ENCODE peak calls at places on chromosome 22, in four cellular contexts. J is esophagus muscularis mucosa, C is adrenal gland, V is A549. E is an unnamed sample.

GRCh38 chr22:29158546-29158945 is 47.1 kb upstream of the EMID1 start:
- DNase-seq in J (no peak), C (no peak), V (no peak), E (no peak)

GRCh38 chr22:27641049-27641790 is 160.3 kb downstream of the MN1 start:
- DNase-seq in V (no peak), J (no peak), C (no peak), E (no peak)

GRCh38 chr22:30314918-30315317 is 11.8 kb downstream of the TBC1D10A start:
- DNase-seq in J (no peak), C (no peak), V (no peak), E (no peak)

GRCh38 chr22:19661156-19661555 is 53.1 kb upstream of the SEPTIN5 start:
- DNase-seq in J (no peak), V (no peak), C (no peak), E (no peak)

GRCh38 chr22:17920992-17921650 is 103.2 kb downstream of the MICAL3 start:
- DNase-seq in J (no peak), V (no peak), C (peak), E (no peak)

GRCh38 chr22:30277547-30278344 is 11.1 kb upstream of the OSM start:
- DNase-seq in V (no peak), J (no peak), C (no peak), E (no peak)

GRCh38 chr22:47810505-47811500 is 1048.4 kb downstream of the TBC1D22A start:
- DNase-seq in J (no peak), V (no peak), C (no peak), E (no peak)

GRCh38 chr22:17266261-17266971 is 47.2 kb upstream of the ADA2 start:
- DNase-seq in C (no peak), J (no peak), V (no peak), E (no peak)

GRCh38 chr22:28570697-28571373 is 108.8 kb downstream of the TTC28 start:
- DNase-seq in J (no peak), V (no peak), C (no peak), E (no peak)

GRCh38 chr22:19876314-19876940 is 21.8 kb upstream of the GNB1L start:
- DNase-seq in C (no peak), J (no peak), V (peak), E (no peak)

GRCh38 chr22:17732251-17732854 is 41.9 kb downstream of the BID start:
- DNase-seq in J (no peak), V (no peak), C (no peak), E (no peak)

GRCh38 chr22:32660292-32660691 is 141.2 kb upstream of the TIMP3 start:
- DNase-seq in C (peak), J (no peak), V (peak), E (peak)

GRCh38 chr22:26502688-26503561 is 9.3 kb downstream of the TFIP11 start:
- DNase-seq in V (peak), J (no peak), C (peak), E (no peak)

GRCh38 chr22:36548606-36549005 is 19.6 kb upstream of the EIF3D start:
- DNase-seq in C (no peak), V (no peak), J (no peak), E (no peak)

GRCh38 chr22:31082606-31083376 is 1.7 kb downstream of the SMTN start:
- DNase-seq in C (peak), V (peak), J (no peak), E (no peak)

GRCh38 chr22:37218771-37219411 is 6.6 kb upstream of the SSTR3 start:
- DNase-seq in V (no peak), J (no peak), C (no peak), E (no peak)

GRCh38 chr22:28917747-28918543 is 34.6 kb downstream of the ZNRF3 start:
- DNase-seq in J (no peak), V (peak), C (no peak), E (peak)

GRCh38 chr22:17586831-17587440 is 23.6 kb downstream of the SLC25A18 start:
- DNase-seq in C (no peak), V (no peak), J (no peak), E (no peak)

GRCh38 chr22:36258750-36259619 is 6.1 kb downstream of the APOL1 start:
- DNase-seq in J (no peak), C (no peak), V (no peak), E (no peak)

GRCh38 chr22:37197451-37198289 is 9.6 kb upstream of the C1QTNF6 start:
- DNase-seq in J (no peak), V (peak), C (peak), E (peak)

GRCh38 chr22:20423636-20424511 is 13.8 kb downstream of the SCARF2 start:
- DNase-seq in J (no peak), C (no peak), V (no peak), E (no peak)

GRCh38 chr22:19478466-19479357 is at the start of gene UFD1:
- DNase-seq in C (peak), V (peak), J (peak), E (peak)

GRCh38 chr22:30785527-30785926 is 90.9 kb downstream of the OSBP2 start:
- DNase-seq in V (no peak), J (no peak), C (no peak), E (no peak)

GRCh38 chr22:29609139-29609538 is 5.7 kb downstream of the NF2 start:
- DNase-seq in V (peak), J (no peak), C (no peak), E (no peak)

GRCh38 chr22:20646377-20646776 is 127.5 kb upstream of the SERPIND1 start:
- DNase-seq in V (no peak), J (no peak), C (no peak), E (no peak)

GRCh38 chr22:38316340-38317236 is 645 bp downstream of the CSNK1E start:
- DNase-seq in V (peak), C (peak), J (no peak), E (peak)
- TF ChIP-seq POLR2A in V (no peak), C (peak), J (peak), E (no peak)

GRCh38 chr22:21982338-21982965 is at the start of gene TOP3B:
- DNase-seq in V (peak), C (peak), J (peak), E (peak)
- TF ChIP-seq POLR2A in V (peak), C (peak), J (no peak), E (peak)

GRCh38 chr22:40387758-40388157 is 17.4 kb downstream of the SGSM3 start:
- DNase-seq in C (no peak), J (no peak), V (no peak), E (no peak)
- TF ChIP-seq POLR2A in C (no peak), J (no peak), V (no peak), E (no peak)

DNA sequence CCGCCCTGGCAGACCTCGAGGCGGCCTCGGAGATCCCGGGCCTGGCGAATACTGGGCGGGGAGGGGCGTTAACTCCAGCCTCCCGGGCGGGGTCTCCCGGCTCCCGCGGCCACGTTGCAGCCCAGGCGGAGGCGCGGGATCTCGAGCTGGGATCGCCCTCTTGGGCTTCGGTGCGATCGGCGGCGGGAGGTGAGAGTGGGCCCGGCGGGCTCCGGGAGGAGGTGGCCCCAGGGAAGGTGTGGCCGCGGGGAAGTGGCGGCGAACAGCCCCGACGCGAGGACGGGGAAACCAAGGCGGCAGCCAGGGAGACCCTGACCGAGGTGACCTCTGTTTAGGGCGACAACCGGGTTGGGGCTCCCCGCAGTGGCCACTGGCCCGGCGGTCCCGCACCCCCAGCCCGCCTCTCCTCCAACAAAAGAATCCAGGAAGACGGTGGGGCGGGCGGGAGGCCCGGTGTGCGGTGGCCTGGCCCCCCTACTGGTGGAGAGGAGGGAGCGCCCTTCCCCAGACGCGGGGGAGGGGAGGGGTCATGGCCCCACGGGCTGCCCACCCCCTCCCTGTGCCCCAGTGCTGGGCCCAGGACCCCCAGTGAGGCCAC is at the start of gene PHETA2:
- DNase-seq in V (no peak), C (peak), J (no peak), E (no peak)
- TF ChIP-seq POLR2A in V (no peak), C (no peak), J (no peak), E (no peak)

GRCh38 chr22:50613291-50613981 is 12.8 kb downstream of the MAPK8IP2 start:
- DNase-seq in J (no peak), C (peak), V (no peak), E (no peak)
- TF ChIP-seq POLR2A in J (no peak), C (no peak), V (no peak), E (no peak)

GRCh38 chr22:22830193-22830592 is 57.4 kb upstream of the IGLL5 start:
- DNase-seq in C (no peak), V (no peak), J (peak), E (no peak)
- TF ChIP-seq POLR2A in C (no peak), V (no peak), J (no peak), E (no peak)

GRCh38 chr22:21971858-21972275 is 10.7 kb downstream of the TOP3B start:
- DNase-seq in V (no peak), C (no peak), J (no peak), E (no peak)
- TF ChIP-seq POLR2A in V (no peak), C (no peak), J (no peak), E (no peak)

DNA sequence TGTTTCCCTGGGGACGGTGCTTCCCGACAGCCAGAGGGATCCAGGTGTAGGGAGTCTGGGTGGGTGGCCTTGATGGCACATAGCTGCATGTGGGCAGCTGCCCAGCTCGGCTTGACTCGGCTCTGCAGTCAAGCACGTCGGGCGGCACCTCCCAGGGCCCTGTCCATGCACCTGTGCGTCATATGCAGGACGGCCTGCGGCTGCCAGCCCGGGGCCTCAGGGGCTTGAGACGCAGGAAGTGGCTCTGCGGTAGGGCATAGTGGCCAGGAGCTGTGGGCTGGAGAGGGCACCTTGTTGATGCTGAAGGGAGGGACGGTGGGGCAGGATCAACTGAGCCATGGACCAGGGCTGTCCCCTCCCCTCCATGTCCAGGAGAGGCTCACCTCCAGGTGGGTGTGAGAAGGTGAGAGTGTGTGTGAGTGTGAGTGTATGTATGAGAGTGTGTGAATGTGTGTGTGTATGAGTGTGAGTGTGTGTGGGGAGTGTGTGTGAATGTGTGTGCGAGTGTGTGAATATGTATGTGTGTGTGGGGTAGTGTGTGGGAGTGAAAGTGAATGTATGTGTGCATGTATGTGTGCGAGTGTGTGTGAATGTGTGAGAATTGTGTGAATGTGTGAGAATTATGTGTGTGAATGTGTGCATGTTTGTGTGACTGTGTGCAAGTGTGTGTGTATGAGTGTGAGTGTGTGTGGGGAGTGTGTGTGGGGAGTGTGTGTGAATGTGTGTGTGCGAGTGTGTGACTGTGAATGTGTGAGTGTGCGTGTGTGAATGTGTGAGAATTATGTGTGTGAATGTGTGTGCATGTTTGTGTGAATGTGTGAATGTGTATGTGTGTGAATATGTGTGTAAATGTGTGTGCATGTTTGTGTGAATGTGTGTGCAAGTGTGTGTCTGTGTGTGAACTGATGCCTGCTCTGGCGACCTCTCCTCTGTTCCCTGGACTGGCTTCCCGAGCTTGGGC is 5.7 kb upstream of the SUN2 start:
- DNase-seq in J (no peak), V (no peak), C (no peak), E (no peak)
- TF ChIP-seq POLR2A in J (no peak), V (no peak), C (no peak), E (no peak)

DNA sequence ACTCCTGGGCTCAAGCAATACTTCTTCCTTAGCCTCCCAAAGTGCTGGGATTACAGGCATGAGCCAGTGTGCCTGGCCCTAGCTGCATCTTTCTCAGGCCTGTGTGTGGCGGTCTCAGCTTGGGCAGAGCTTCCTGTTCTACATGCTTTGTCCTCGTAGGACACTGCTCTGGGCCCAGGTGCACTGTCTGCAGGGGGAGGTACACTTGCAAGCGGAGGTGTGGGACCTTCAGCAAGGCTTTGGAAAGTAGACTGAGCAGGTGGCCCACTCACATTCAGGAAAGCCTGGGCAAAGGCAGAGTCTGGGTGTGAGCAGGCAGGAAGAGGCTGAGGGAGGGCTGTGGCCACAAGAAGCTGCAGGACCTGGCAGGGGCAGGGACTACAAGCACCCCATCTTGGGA is 33.6 kb upstream of the SUSD2 start:
- DNase-seq in V (no peak), J (no peak), C (no peak), E (no peak)
- TF ChIP-seq POLR2A in V (no peak), J (no peak), C (no peak), E (no peak)

GRCh38 chr22:46104881-46105493 is 45.3 kb upstream of the PPARA start:
- DNase-seq in V (peak), C (no peak), J (no peak), E (no peak)
- TF ChIP-seq POLR2A in V (no peak), C (no peak), J (no peak), E (no peak)